ENCODE peak calls at places on chromosome 5, in nine cellular contexts. O, A, X, J, V, Y, Z, K and M are unnamed samples.

GRCh38 chr5:149632311-149633251 is 51.3 kb downstream of the ARHGEF37 start:
- DNase-seq in O (peak), A (no peak), X (peak), J (no peak), V (no peak), Y (no peak), Z (peak), K (no peak), M (no peak)

GRCh38 chr5:2003690-2004365 is 121.1 kb upstream of the IRX4 start:
- DNase-seq in O (no peak), A (no peak), X (no peak), J (no peak), V (no peak), Y (no peak), Z (no peak), K (no peak), M (no peak)

GRCh38 chr5:39057745-39058144 is 16.5 kb downstream of the RICTOR start:
- DNase-seq in O (no peak), A (no peak), X (peak), J (no peak), V (no peak), Y (no peak), Z (no peak), K (no peak), M (no peak)

GRCh38 chr5:36666986-36667385 is 60.6 kb downstream of the SLC1A3 start:
- DNase-seq in O (no peak), A (no peak), X (no peak), J (no peak), V (no peak), Y (no peak), Z (no peak), K (no peak), M (no peak)

GRCh38 chr5:128213833-128214232 is 130.3 kb downstream of the SLC12A2 start:
- DNase-seq in O (no peak), A (no peak), X (no peak), J (no peak), V (no peak), Y (no peak), Z (no peak), K (no peak), M (no peak)

GRCh38 chr5:135248801-135249231 is 150.2 kb downstream of the MACROH2A1 start:
- DNase-seq in O (no peak), A (no peak), X (no peak), J (no peak), V (no peak), Y (peak), Z (no peak), K (no peak), M (no peak)

GRCh38 chr5:159805021-159805420 is 111.3 kb upstream of the ADRA1B start:
- DNase-seq in O (no peak), A (peak), X (peak), J (no peak), V (no peak), Y (no peak), Z (no peak), K (no peak), M (peak)

GRCh38 chr5:80059354-80059980 is 24.3 kb downstream of the THBS4 start:
- DNase-seq in O (no peak), A (no peak), X (no peak), J (no peak), V (no peak), Y (no peak), Z (no peak), K (no peak), M (no peak)

GRCh38 chr5:43034591-43034968 is 5.5 kb downstream of the ANXA2R start:
- DNase-seq in O (no peak), A (no peak), X (peak), J (no peak), V (no peak), Y (no peak), Z (peak), K (no peak), M (no peak)

GRCh38 chr5:160805376-160805775 is 46.6 kb downstream of the ATP10B start:
- DNase-seq in O (no peak), A (no peak), X (no peak), J (no peak), V (no peak), Y (no peak), Z (no peak), K (no peak), M (no peak)

GRCh38 chr5:138946241-138946623 is 71.1 kb upstream of the LRRTM2 start:
- DNase-seq in O (no peak), A (no peak), X (no peak), J (peak), V (no peak), Y (no peak), Z (no peak), K (no peak), M (no peak)

GRCh38 chr5:113974976-113975375 is 386.9 kb upstream of the KCNN2 start:
- DNase-seq in O (no peak), A (no peak), X (no peak), J (no peak), V (no peak), Y (no peak), Z (no peak), K (no peak), M (no peak)

GRCh38 chr5:106454651-106455415 is 1215.9 kb downstream of the EFNA5 start:
- DNase-seq in O (no peak), A (no peak), X (peak), J (peak), V (no peak), Y (no peak), Z (peak), K (no peak), M (peak)

GRCh38 chr5:102818345-102818744 is 63.2 kb downstream of the PAM start:
- DNase-seq in O (no peak), A (no peak), X (no peak), J (no peak), V (no peak), Y (no peak), Z (no peak), K (no peak), M (no peak)

GRCh38 chr5:170633235-170634041 is 129.6 kb downstream of the KCNIP1 start:
- DNase-seq in O (peak), A (peak), X (peak), J (peak), V (no peak), Y (no peak), Z (peak), K (no peak), M (peak)

GRCh38 chr5:9519537-9519936 is 26.3 kb downstream of the SEMA5A start:
- DNase-seq in O (no peak), A (peak), X (peak), J (no peak), V (no peak), Y (no peak), Z (no peak), K (no peak), M (no peak)

GRCh38 chr5:143435207-143435657 is 31.7 kb upstream of the NR3C1 start:
- DNase-seq in O (no peak), A (no peak), X (no peak), J (no peak), V (no peak), Y (peak), Z (no peak), K (no peak), M (peak)

GRCh38 chr5:31027726-31028125 is 165.8 kb upstream of the CDH6 start:
- DNase-seq in O (no peak), A (no peak), X (no peak), J (no peak), V (no peak), Y (no peak), Z (no peak), K (no peak), M (no peak)

GRCh38 chr5:169450464-169450863 is 133.1 kb upstream of the SPDL1 start:
- DNase-seq in O (no peak), A (peak), X (peak), J (no peak), V (no peak), Y (no peak), Z (no peak), K (no peak), M (no peak)

GRCh38 chr5:16550316-16550952 is 66.4 kb downstream of the RETREG1 start:
- DNase-seq in O (peak), A (no peak), X (no peak), J (peak), V (no peak), Y (peak), Z (peak), K (no peak), M (peak)

GRCh38 chr5:154428208-154428607 is 17.6 kb upstream of the SAP30L start:
- DNase-seq in O (no peak), A (no peak), X (no peak), J (no peak), V (no peak), Y (no peak), Z (no peak), K (no peak), M (no peak)

GRCh38 chr5:140420665-140421361 is 19.2 kb downstream of the ANKHD1 start:
- DNase-seq in O (no peak), A (no peak), X (no peak), J (no peak), V (no peak), Y (no peak), Z (no peak), K (no peak), M (no peak)

GRCh38 chr5:38434981-38435710 is 121.3 kb downstream of the LIFR start:
- DNase-seq in O (peak), A (no peak), X (peak), J (no peak), V (no peak), Y (no peak), Z (no peak), K (no peak), M (no peak)

GRCh38 chr5:113330533-113331200 is 104.1 kb downstream of the TSSK1B start:
- DNase-seq in O (peak), A (peak), X (peak), J (peak), V (no peak), Y (peak), Z (peak), K (no peak), M (no peak)

GRCh38 chr5:55225346-55225745 is 1.8 kb downstream of the MCIDAS start:
- DNase-seq in O (peak), A (no peak), X (no peak), J (no peak), V (no peak), Y (no peak), Z (no peak), K (no peak), M (no peak)

GRCh38 chr5:29942089-29942488 is 1251.4 kb upstream of the CDH6 start:
- DNase-seq in O (no peak), A (no peak), X (peak), J (no peak), V (no peak), Y (no peak), Z (no peak), K (no peak), M (no peak)

GRCh38 chr5:119582987-119583386 is 46.4 kb upstream of the FAM170A start:
- DNase-seq in O (no peak), A (no peak), X (no peak), J (no peak), V (no peak), Y (no peak), Z (no peak), K (no peak), M (no peak)